ENCODE peak calls at places on chromosomes 13 and 19, in five cellular contexts. P, O, L, Y and F are unnamed samples.

GRCh38 chr19:10712754-10713153 is 5.1 kb upstream of the DNM2 start:
- DNase-seq in P (no peak), O (no peak), L (no peak), Y (no peak), F (no peak)

GRCh38 chr19:45515081-45515624 is 7.9 kb downstream of the VASP start:
- DNase-seq in P (no peak), O (no peak), L (no peak), Y (peak; percentile 54), F (peak; percentile 38)

GRCh38 chr13:75666646-75667351 is 30.7 kb downstream of the LMO7 start:
- DNase-seq in P (peak; percentile 79), O (no peak), L (no peak), Y (no peak), F (no peak)

GRCh38 chr19:50300051-50300450 is 29.1 kb downstream of the KCNC3 start:
- DNase-seq in P (peak; percentile 4), O (no peak), L (no peak), Y (no peak), F (no peak)

GRCh38 chr13:58081301-58081820 is 449.8 kb downstream of the PCDH17 start:
- DNase-seq in P (no peak), O (no peak), L (no peak), Y (no peak), F (no peak)

GRCh38 chr19:15367439-15367838 is 12.1 kb downstream of the AKAP8 start:
- DNase-seq in P (no peak), O (no peak), L (no peak), Y (no peak), F (no peak)

GRCh38 chr13:51240888-51241475 is 18.8 kb downstream of the FAM124A start:
- DNase-seq in P (no peak), O (no peak), L (peak; percentile 41), Y (no peak), F (no peak)

GRCh38 chr13:100269837-100270236 is 180.9 kb downstream of the PCCA start:
- DNase-seq in P (peak; percentile 82), O (no peak), L (no peak), Y (no peak), F (no peak)

GRCh38 chr19:17209126-17210036 is 5.8 kb upstream of the USE1 start:
- DNase-seq in P (peak; percentile 20), O (peak; percentile 79), L (peak; percentile 100), Y (no peak), F (peak; percentile 99)

GRCh38 chr19:10871711-10872550 is 578 bp downstream of the CARM1 start:
- DNase-seq in P (no peak), O (no peak), L (no peak), Y (no peak), F (peak; percentile 74)

DNA sequence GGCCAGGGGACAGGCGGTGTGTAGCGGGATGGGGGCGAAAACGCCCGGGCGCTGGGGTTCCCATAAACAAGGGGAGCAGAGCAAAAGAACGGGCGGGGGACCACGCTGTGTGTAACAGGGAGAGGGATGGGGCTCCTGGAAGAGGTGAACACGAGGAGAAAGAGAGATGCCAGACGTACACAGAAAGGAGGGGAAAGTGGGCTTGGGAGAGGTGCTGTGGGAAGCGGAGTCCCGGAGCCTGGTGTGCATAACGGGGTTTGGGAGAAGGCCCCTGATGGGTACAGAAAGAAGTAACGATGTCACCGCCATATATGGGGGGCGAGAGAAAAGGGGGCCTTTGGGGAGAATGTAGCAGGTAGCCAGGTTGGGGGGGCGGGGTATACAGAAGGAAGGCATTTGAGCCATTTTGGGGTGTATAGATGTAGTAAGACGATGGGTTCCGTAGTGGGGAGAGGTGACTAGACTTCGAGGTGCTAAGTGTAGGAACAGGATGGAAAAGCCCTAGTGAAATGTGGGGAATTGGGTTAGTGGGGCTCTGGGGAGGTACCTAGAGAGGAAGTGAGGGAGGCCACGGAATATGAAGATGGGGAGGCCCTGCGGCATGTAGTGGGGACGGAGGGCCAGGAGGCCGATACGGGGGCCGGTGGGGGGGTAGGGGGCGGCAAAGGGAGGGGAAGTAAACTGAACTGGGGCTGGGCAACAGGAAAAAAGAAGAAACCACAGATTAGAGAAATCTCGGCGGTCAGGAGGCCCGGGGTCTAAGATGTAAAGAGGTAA is 762 bp downstream of the ZNF580 start:
- DNase-seq in P (peak; percentile 18), O (peak; percentile 63), L (no peak), Y (no peak), F (no peak)
- TF ChIP-seq MAFK in P (no peak), O (no peak), L (no peak), Y (no peak), F (no peak)

DNA sequence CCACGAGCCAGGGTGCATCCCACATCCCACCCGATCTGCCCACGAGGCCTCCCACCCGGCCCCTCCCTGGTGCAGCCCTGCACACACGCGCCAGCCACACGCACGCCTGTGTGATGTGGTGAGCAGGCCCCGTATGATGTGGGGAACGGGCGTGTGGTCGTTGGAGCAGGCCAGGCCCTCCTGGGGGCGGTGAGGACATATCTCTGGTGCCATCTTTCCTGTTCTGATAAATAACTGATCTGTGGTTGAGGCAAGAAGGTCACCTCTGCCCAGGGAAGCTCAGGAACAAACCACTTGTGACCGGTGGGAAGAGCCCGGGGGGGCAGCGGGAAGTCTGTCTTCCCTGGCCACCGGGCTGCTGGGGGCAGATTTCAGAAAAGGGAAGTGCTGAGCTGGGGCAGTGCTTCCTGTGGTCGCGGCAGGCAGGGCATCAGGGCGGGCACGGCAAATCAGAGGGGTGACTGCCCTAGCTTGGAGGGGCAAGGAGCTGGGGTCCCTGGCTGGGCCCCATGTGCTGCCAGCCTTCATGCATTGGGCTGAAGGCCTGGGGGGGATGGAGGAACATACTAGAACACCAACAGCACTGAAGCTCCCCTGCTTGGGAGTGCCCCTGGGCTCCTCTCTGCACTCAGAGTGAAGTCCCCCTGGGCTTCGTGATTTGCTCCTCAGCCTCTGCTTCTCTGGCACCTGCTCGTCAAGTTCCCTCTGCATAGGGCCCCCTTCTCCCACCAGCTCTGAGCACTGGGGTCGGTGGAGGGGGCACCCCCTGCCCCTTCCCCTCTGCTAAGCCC is 35.2 kb upstream of the SLC7A10 start:
- DNase-seq in P (no peak), O (no peak), L (no peak), Y (no peak), F (no peak)
- TF ChIP-seq RAD21 in P (no peak), O (no peak), L (no peak), Y (no peak), F (no peak)

GRCh38 chr13:61078976-61079770 is 336.5 kb downstream of the PCDH20 start:
- DNase-seq in P (no peak), O (no peak), L (no peak), Y (no peak), F (no peak)

GRCh38 chr13:61086052-61086451 is 329.6 kb downstream of the PCDH20 start:
- DNase-seq in P (no peak), O (no peak), L (no peak), Y (no peak), F (no peak)

DNA sequence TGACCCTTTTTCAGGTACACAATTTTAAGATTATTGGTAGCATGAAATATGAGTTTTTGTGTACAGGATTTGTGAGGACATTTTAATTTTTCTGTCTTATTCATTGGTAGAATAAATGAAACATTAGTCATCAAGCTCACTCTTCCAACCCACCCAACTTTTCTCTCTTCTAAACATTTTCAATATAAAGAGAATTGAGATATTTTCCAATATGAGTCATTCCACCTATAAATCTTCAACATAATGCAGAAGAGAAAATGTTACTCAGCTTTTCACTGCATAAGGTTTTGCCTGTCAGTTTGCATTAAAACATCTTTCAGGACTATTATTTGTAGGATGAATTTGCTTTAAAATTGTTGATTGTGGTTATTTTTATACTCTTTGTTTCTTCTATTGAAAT is 330.7 kb downstream of the PCDH20 start:
- DNase-seq in P (peak; percentile 27), O (no peak), L (no peak), Y (no peak), F (no peak)
- TF ChIP-seq MAFK in P (no peak), O (no peak), L (no peak), Y (no peak), F (no peak)

DNA sequence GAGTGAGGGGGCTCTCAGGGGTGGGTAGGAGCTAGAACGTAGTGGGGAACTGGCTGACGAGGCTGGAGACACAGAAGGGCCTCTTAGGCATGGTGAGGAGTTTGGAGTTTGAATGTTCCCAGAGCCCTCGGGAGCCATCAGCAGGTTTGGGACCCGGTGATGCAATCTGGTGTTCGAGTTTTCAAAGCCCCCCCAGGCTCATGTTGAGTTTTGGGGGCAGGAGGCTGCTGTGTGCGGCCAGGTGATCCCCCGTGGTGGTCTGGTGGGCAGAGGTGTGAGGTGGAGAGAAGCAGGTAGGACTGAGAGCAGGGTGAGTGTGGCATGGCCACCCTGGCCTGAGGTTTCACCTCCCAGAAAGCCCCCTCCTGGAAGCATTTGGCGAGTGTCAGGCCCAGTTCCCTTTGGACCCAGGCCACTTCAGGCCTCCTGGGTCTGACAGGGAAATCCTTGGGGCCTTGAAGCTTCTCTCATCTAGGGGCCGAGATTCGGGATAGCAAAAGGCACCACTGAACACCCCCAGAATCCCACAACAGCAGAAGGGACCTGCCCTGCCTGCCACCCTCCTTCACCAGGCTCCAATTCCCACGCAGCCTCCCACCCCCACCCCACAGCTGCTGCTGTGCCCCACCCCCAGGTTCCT is 1.2 kb downstream of the YJEFN3 start:
- DNase-seq in P (no peak), O (no peak), L (no peak), Y (no peak), F (no peak)
- TF ChIP-seq RAD21 in P (no peak), O (no peak), L (no peak), Y (no peak), F (no peak)